ENCODE peak calls at places on chromosomes 5 and 9, in six cellular contexts. M is IMR-90, H is psoas muscle, U is Peyer's patch, Q is heart right ventricle, Z is hepatocyte. R is an unnamed sample.

GRCh38 chr5:138831703-138832102 is 43.4 kb downstream of the LRRTM2 start:
- DNase-seq in H (no peak), U (no peak), Z (no peak), Q (no peak), M (peak; percentile 37), R (no peak)

GRCh38 chr9:129442791-129443511 is 177.9 kb downstream of the C9orf50 start:
- DNase-seq in H (no peak), Q (no peak), Z (peak; percentile 76), M (no peak), U (peak; percentile 86), R (no peak)

GRCh38 chr9:89720721-89721660 is 116.2 kb downstream of the GADD45G start:
- DNase-seq in Q (no peak), Z (peak; percentile 56), H (no peak), U (no peak), M (no peak), R (no peak)

GRCh38 chr9:116504893-116505480 is 182.1 kb upstream of the TRIM32 start:
- DNase-seq in Q (no peak), Z (no peak), M (no peak), H (no peak), U (no peak), R (no peak)

GRCh38 chr9:6782981-6783380 is 25.2 kb downstream of the KDM4C start:
- DNase-seq in M (no peak), U (no peak), Z (no peak), H (no peak), Q (no peak), R (no peak)

GRCh38 chr5:111563041-111563822 is 50.9 kb upstream of the STARD4 start:
- DNase-seq in U (no peak), M (peak; percentile 90), Q (no peak), H (no peak), Z (peak; percentile 57), R (no peak)

GRCh38 chr5:67963789-67964519 is 251.6 kb upstream of the PIK3R1 start:
- DNase-seq in H (no peak), U (no peak), M (no peak), Z (no peak), Q (no peak), R (no peak)

GRCh38 chr5:80782626-80783025 is 127.8 kb upstream of the DHFR start:
- DNase-seq in H (no peak), M (no peak), Q (no peak), U (no peak), Z (no peak), R (no peak)

GRCh38 chr9:112033237-112034215 is 136.9 kb downstream of the UGCG start:
- DNase-seq in H (no peak), Z (no peak), Q (no peak), M (no peak), U (no peak), R (no peak)

GRCh38 chr9:36598281-36598680 is 25.6 kb downstream of the MELK start:
- DNase-seq in Z (no peak), H (no peak), U (no peak), M (peak; percentile 57), Q (no peak), R (no peak)

GRCh38 chr9:108530141-108530540 is 325.6 kb downstream of the ACTL7B start:
- DNase-seq in H (no peak), U (no peak), M (no peak), Z (no peak), Q (no peak), R (no peak)

GRCh38 chr9:108537756-108538155 is 318.0 kb downstream of the ACTL7B start:
- DNase-seq in Q (no peak), U (no peak), Z (no peak), H (no peak), M (peak; percentile 16), R (no peak)

GRCh38 chr9:108536836-108537601 is 318.8 kb downstream of the ACTL7B start:
- DNase-seq in U (no peak), M (peak; percentile 18), H (no peak), Q (no peak), Z (no peak), R (no peak)

GRCh38 chr9:108534741-108535140 is 321.0 kb downstream of the ACTL7B start:
- DNase-seq in Q (no peak), H (no peak), M (peak; percentile 88), U (no peak), Z (no peak), R (no peak)

DNA sequence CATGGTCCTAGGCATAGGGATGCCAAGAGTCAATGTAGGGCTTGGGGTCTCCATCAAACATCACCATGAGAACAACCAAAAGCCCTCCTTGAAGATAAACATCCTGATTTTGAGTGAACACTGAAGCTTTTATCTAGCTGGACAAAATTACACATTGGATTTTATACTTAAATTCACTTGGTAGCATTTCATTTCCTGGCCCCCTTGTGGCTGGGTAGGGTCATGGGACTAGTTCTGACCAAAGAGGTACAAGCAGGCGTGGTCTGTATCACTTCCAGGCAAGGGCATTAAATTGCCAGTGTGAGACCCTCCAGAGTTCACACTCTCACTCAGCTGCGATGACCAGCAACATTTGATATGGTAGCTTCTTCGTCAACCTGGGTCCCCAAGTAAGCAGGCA is 320.3 kb downstream of the ACTL7B start:
- DNase-seq in Q (no peak), M (no peak), Z (no peak), U (no peak), H (no peak), R (no peak)
- TF ChIP-seq CTCF in Q (peak; percentile 51), M (peak; percentile 25), Z (peak; percentile 27), U (peak; percentile 34), H (peak; percentile 52), R (peak; percentile 52)

DNA sequence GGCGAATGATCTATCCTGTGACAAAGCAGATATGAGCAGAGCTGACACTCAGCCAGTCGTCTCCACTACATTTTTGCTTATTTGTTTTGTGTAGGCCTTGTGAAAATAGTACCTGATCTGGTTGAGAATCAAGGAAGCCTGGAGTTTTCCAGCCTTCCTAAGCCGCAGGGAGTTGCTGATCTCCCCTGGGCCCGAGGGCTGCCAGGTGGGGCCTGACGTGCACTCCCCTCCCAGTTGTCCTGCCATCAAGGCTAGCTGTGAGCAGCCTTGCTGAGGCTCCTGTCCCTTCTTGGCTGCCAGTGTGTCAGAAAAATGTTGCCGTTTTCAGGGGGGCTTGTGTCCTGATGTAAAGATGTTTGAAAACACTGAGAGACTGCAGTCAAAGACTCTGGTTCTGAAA is 102.4 kb downstream of the SMARCA2 start:
- DNase-seq in Q (no peak), H (no peak), M (no peak), U (no peak), Z (no peak), R (no peak)
- H3K4me3 ChIP-seq in Q (no peak overlapping the region), H (no peak overlapping the region), M (no peak overlapping the region), U (no peak overlapping the region), Z (no peak overlapping the region), R (no peak overlapping the region)

GRCh38 chr5:2852446-2852845 is 101.0 kb upstream of the IRX2 start:
- DNase-seq in Z (no peak), U (no peak), H (no peak), M (no peak), Q (no peak), R (no peak)

GRCh38 chr5:2849429-2849828 is 98.0 kb upstream of the IRX2 start:
- DNase-seq in U (no peak), Q (no peak), H (no peak), M (no peak), Z (no peak), R (no peak)

GRCh38 chr5:2847608-2848007 is 96.1 kb upstream of the IRX2 start:
- DNase-seq in Z (no peak), H (no peak), Q (no peak), U (no peak), M (no peak), R (no peak)

GRCh38 chr5:2848634-2849033 is 97.2 kb upstream of the IRX2 start:
- DNase-seq in Z (no peak), Q (no peak), M (no peak), H (no peak), U (no peak), R (no peak)

GRCh38 chr5:2851895-2852294 is 100.4 kb upstream of the IRX2 start:
- DNase-seq in Q (no peak), Z (no peak), U (no peak), H (no peak), M (no peak), R (no peak)
- H3K27me3 ChIP-seq in Q (peaks cover 3% of the 10 kb centered on the region), Z (no peaks in the 10 kb centered on the region), U (no peaks in the 10 kb centered on the region), H (no peaks in the 10 kb centered on the region), M (no peaks in the 10 kb centered on the region), R (no peaks in the 10 kb centered on the region)

GRCh38 chr5:124411089-124411488 is 335.4 kb downstream of the ZNF608 start:
- DNase-seq in M (peak; percentile 44), Q (no peak), U (no peak), H (no peak), Z (no peak), R (no peak)
- TF ChIP-seq CTCF in M (peak; percentile 25), Q (peak; percentile 31), U (no peak), H (no peak), Z (peak; percentile 22), R (no peak)

DNA sequence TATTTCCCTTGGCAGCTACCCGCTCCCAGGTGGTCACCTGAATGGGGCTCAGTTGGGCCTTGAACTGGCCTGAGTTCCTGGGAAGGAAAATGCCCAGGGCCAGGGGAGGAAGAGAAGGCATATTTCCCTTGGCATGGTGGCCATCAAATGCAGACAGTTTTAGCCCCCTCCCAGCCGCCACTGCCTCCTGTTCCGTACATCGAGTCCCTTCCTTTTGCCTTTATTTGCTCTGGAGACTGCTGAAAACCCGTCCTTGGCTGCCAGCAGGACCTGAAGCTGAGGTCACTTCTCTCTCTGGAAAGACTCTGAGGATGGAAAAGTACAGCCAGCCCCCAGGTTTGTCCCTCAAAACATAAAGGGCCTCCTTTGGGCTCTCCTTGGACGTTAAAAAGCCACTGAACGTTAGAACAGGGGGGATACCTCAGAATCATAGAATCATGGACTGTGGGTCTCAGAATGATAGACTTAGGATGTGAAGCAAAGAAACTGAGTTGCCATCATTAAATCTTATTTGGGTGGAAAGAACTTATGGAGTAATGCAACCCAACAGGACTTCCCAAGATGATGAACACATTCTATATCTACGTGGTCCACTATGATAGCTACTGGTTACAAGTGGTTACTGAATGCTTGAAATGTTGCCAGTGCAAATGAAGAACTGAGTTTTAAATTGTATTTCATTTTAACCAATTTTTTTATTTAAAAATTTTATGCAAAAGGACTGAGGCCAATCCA is 7.1 kb downstream of the SPARC start:
- DNase-seq in Z (no peak), U (no peak), M (no peak), H (no peak), Q (no peak), R (no peak)
- H3K4me3 ChIP-seq in Z (no peak overlapping the region), U (no peak overlapping the region), M (no peak overlapping the region), H (peak overlapping the region; percentile 33), Q (no peak overlapping the region), R (no peak overlapping the region)

R was measured in dorsolateral prefrontal cortex.